ENCODE peak calls at places on chromosomes 3 and 15, in five cellular contexts. C is PC-3, U is MM.1S, Y is fibroblast of lung, E is GM23338. S is an unnamed sample.

GRCh38 chr3:128577711-128578110 is 72.9 kb downstream of the RPN1 start:
- DNase-seq in C (no peak), U (no peak), Y (no peak), E (no peak), S (no peak)

GRCh38 chr3:102017784-102018183 is 168.5 kb downstream of the NFKBIZ start:
- DNase-seq in C (no peak), U (no peak), Y (no peak), E (no peak), S (no peak)

GRCh38 chr15:34684351-34684750 is 70.4 kb downstream of the GJD2 start:
- DNase-seq in C (no peak), U (no peak), Y (no peak), E (no peak), S (no peak)

GRCh38 chr3:125136966-125137365 is 75.6 kb downstream of the SLC12A8 start:
- DNase-seq in C (no peak), U (no peak), Y (no peak), E (no peak), S (no peak)

GRCh38 chr3:52216585-52217408 is 8.6 kb downstream of the TLR9 start:
- DNase-seq in C (peak), U (no peak), Y (peak), E (no peak), S (no peak)

GRCh38 chr3:167184511-167184910 is 195.6 kb downstream of the ZBBX start:
- DNase-seq in C (peak), U (no peak), Y (no peak), E (peak), S (no peak)

GRCh38 chr3:178381971-178382370 is 154.3 kb upstream of the KCNMB2 start:
- DNase-seq in C (no peak), U (no peak), Y (no peak), E (no peak), S (no peak)

GRCh38 chr3:62670351-62670750 is 204.9 kb downstream of the CADPS start:
- DNase-seq in C (no peak), U (no peak), Y (peak), E (no peak), S (no peak)

GRCh38 chr3:128623762-128624176 is 26.8 kb downstream of the RPN1 start:
- DNase-seq in C (no peak), U (no peak), Y (peak), E (no peak), S (no peak)

GRCh38 chr15:48498828-48499227 is 146.7 kb downstream of the FBN1 start:
- DNase-seq in C (no peak), U (no peak), Y (no peak), E (no peak), S (no peak)

DNA sequence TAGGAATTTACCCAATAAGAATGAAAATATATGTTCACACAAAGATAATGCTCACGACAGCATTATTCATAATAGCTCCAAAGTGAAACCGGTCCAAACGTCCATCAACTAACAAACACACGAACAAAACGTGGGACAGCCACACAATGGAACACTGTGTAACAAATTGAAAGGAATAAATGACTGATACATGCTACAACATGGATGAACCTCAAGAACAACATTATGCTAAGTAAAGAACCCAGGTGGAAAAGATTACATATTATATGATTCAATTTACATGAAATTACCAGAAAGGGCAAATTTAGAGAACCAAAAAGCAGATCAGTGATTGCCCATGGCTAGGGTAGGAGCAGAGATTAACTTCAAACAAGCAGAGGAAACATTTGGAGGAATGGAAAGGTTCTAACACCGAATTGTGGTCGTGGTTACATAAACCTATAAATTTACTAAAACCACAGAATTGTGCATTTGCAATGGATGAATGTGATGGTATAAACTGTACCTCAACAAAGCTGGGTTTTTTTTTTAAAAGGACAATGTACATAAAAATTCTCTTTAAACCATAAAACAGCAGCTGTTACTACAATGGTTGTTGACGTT is 76.3 kb downstream of the XXYLT1 start:
- DNase-seq in C (no peak), U (no peak), Y (no peak), E (no peak), S (peak)
- H3K27ac ChIP-seq in C (no peak), U (no peak), Y (no peak), E (no peak), S (peak)

GRCh38 chr3:27486328-27486727 is 2.1 kb upstream of the SLC4A7 start:
- DNase-seq in C (no peak), U (no peak), Y (no peak), E (no peak), S (no peak)

GRCh38 chr3:27485853-27486252 is 1.7 kb upstream of the SLC4A7 start:
- DNase-seq in C (peak), U (no peak), Y (no peak), E (no peak), S (no peak)

GRCh38 chr3:27479816-27480543 is 4.2 kb downstream of the SLC4A7 start:
- DNase-seq in C (peak), U (no peak), Y (no peak), E (no peak), S (no peak)

GRCh38 chr3:27484002-27484844 is at the start of gene SLC4A7:
- DNase-seq in C (peak), U (peak), Y (peak), E (peak), S (no peak)

DNA sequence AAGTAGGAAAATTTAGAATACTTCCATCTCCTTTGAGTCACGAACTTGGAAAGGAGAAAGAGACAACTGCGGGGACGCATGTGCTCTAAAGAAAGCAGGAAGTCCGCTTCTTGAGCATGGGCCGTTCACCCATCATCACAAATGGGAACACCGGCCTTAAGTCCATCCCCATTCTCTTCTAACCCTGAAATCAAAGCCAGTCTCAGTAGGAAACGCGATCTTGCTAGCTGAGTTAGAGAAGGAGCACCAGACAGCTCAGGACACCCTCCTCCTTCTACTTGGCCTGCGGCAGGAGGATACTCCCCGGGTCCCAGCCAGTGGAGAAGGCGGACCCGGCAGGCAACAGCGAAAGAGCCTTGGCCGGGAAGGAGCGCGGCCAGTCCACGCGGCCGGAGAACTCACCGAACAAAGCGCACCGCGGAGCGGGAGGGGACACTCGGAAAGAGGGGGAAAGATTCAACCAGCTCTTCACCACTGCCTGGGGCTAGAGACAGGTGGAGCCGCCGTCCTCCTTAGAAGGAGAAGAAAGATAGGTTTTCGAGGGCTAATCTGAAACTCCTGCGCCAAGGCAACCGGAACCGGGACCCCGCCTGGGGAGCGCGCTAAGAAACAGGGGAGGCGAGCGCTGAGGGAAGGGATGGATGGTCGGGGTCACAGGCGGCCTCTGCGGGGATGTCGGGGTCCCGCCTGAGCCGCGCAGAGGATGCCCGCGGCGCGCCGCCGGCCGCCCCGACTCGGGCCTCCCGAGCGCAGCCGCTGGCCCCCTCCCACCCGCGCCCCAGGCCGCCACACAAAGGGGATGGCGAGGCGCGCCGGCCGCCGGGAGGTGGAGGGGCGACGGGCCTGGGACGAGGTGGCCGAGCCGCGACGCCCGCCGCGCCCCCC is 825 bp downstream of the SLC4A7 start:
- DNase-seq in C (peak), U (peak), Y (peak), E (peak), S (no peak)
- TF ChIP-seq EZH2 in C (no peak), U (no peak), Y (no peak), E (no peak), S (no peak)

DNA sequence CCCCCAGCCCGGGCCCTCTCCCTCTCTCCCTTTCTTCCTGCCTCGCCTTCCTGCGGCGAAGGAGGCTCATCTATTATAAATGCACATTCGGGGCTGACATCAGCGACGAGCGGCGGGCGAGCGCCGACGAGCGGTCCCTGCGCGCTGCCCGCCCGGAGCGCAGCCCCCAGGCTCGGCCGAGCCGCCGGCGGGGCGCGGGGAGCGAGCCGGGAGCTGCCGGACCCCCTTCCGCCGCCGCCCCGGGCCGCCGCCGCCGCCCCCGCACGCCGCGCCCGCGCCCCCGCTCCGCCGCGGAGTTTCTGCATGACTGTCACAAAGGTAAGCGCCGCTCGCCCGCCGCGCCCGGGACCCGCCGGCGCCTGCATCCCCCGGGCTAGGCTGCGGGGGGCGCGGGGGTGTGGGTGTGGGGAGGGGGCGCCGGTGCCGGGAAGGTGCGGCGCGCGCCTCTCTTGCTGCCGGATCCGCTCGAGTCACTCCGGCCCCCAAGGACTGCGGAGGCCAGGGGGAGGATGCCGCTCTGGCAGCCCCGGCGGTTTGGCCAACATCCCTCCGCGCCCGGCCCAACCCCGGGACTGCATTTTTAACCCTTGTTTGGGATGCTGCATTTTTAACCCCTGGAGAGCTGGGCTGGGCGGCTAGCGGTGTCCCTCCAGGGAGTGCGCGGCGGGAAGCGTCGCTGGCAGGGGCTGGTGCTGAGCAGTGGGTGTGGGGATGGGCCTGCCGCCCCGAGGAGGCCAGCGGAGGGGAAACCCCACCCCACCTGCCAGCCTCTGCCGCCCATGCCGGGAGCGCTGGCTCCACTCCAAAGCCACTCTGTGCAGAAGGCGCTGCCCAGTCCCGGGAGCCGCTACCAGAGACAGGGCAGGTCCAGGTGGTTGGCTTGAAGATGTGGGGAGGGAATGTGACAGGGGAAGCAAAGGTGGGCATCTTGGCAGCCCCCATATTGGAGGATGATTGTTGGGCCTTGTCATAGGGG is at the start of gene CORO2B:
- DNase-seq in C (peak), U (no peak), Y (peak), E (peak), S (no peak)
- H3K27ac ChIP-seq in C (no peak), U (no peak), Y (peak), E (no peak), S (no peak)

DNA sequence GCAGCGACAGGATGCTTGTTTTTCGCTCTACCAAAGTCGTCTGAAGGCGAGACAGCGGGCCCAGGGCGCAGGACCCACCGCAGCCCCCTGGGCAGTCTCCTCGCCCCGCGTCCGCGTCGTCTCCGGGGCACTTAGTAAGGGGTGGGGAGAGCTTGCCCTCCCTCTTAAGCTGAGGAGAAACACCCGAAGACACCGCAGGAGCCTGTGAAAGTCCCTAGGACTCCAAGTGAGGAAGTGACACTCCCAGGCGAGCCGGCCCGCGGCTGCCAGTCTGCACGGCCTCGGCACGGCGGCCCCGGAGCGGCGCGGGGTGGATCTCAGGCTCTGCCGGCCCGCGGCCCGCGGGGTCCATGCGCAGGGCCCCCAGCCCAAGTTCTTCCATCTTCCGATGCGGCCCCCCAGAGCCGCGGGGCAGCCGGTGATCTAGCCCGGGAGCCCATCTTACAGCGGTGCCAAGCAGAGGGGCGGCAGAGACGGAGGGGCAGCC is 262 bp downstream of the ARHGAP31 start:
- DNase-seq in C (no peak), U (peak), Y (no peak), E (no peak), S (no peak)
- TF ChIP-seq EZH2 in C (no peak), U (no peak), Y (no peak), E (no peak), S (no peak)

GRCh38 chr3:71131385-71131871 is 452.1 kb downstream of the FOXP1 start:
- DNase-seq in C (no peak), U (no peak), Y (no peak), E (no peak), S (no peak)

GRCh38 chr3:71128951-71129350 is 454.6 kb downstream of the FOXP1 start:
- DNase-seq in C (no peak), U (no peak), Y (peak), E (no peak), S (no peak)

GRCh38 chr3:71131893-71132314 is 451.6 kb downstream of the FOXP1 start:
- DNase-seq in C (no peak), U (no peak), Y (no peak), E (no peak), S (no peak)

GRCh38 chr3:71129611-71130515 is 453.7 kb downstream of the FOXP1 start:
- DNase-seq in C (peak), U (peak), Y (peak), E (peak), S (no peak)

DNA sequence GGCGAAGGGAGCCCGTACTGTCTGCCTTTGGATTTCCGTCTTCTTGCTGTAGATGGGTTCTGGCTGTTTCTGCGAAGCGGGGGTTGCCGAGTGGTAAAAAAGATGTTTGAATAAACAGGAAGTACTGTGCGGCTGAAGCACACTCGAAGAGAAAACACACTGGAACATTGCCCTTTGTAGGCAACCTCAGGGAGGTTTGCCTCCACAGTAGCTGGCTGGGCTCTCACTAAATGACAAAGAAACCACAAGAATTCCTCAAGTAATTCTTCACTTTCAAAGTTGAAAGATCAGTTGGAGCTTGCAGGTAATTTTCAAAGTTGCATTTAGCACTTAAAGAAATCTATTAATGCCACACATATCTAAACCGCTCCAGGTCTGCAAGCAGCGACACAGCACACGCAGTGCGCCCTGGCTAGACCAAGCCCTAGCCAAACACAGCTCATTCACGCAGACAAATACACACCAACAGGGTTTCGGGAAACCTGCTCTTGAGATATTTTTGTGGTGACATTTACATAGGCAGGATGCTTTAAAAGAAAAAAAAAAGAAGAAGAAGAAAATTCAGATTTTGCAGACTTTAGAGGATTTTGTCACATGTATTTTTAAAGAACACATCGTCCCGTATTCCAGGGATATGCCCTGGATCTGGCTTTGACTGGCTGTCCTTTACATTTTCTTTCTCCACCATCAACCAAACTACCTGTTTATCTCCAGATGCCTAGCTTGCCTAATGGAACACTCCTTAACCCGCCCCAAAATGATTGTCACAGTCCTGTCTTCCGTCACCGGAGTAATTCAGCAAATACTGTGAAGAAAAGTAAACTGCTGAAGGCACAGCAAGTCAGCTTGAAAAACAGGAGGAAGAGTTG is 452.8 kb downstream of the FOXP1 start:
- DNase-seq in C (peak), U (peak), Y (peak), E (peak), S (peak)
- H3K27ac ChIP-seq in C (peak), U (peak), Y (peak), E (peak), S (peak)

GRCh38 chr3:42688016-42688415 is 2.7 kb downstream of the KLHL40 start:
- DNase-seq in C (no peak), U (no peak), Y (no peak), E (no peak), S (no peak)

GRCh38 chr3:42686832-42687650 is 1.7 kb downstream of the KLHL40 start:
- DNase-seq in C (no peak), U (no peak), Y (no peak), E (no peak), S (no peak)

GRCh38 chr3:42685363-42685881 is at the start of gene KLHL40:
- DNase-seq in C (no peak), U (no peak), Y (no peak), E (no peak), S (no peak)

GRCh38 chr3:42684632-42685362 is 540 bp upstream of the KLHL40 start:
- DNase-seq in C (no peak), U (no peak), Y (no peak), E (no peak), S (no peak)

GRCh38 chr3:42685891-42686820 is 819 bp downstream of the KLHL40 start:
- DNase-seq in C (no peak), U (no peak), Y (no peak), E (no peak), S (no peak)
- TF ChIP-seq EZH2 in C (no peak), U (no peak), Y (peak), E (no peak), S (no peak)

GRCh38 chr15:89578146-89578545 is 2.9 kb downstream of the TICRR start:
- DNase-seq in C (no peak), U (no peak), Y (no peak), E (peak), S (no peak)
- H3K27ac ChIP-seq in C (no peak), U (no peak), Y (no peak), E (peak), S (peak)

GRCh38 chr3:95731753-95732152 is 1082.6 kb upstream of the EPHA6 start:
- DNase-seq in C (peak), U (peak), Y (no peak), E (no peak), S (no peak)
- TF ChIP-seq EZH2 in C (no peak), U (no peak), Y (no peak), E (no peak), S (no peak)

DNA sequence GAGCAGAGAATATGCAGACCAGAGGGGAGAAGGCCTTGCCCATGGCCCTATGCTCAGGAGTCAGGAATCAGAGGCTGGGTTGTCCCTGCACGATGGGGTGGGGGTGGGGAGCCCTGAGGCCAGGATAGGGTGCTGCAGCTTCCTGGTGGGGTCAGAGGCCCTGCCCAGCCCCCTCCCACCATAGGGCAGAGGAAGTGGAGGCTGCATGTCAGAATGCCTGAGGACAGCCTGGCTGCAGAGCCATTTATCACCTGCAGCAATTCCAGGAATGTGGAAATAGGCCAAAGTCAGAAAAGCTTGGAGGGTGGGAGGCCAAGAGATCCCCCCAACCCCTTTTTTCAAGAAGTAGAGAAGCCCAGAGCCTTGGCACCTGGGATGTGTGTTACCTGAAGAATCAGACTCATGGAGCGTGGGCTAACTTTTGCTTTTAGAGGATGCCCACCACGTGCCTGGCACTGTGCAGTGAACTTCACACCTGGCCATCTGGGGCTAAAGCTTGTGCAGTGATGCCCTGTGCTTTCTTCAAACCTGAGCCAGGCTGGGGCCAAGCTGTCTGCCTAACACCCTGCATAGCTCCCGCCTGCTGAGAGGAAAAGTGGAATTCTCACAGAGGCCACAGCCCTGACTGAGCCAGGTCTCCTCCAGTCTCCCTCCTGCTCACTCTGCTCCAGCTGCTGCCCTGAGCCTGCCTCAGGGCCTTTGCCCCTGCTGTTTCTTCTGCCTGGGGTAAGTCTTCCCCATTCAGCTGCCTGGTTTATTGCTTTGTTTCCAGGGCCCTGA is 109.3 kb downstream of the WNT7A start:
- DNase-seq in C (peak), U (no peak), Y (no peak), E (peak), S (no peak)
- H3K27ac ChIP-seq in C (no peak), U (no peak), Y (no peak), E (no peak), S (no peak)